ENCODE peak calls at places on chromosomes 2 and 18, in ten cellular contexts. One of them, this sample, is unnamed.

GRCh38 chr2:20125616-20126015 is 74.2 kb upstream of the LAPTM4A start:
- DNase-seq in T-helper 17 cell: no peak
- DNase-seq in occipital lobe: no peak
- DNase-seq in uterus: no peak
- DNase-seq in fibroblast of mammary gland: no peak
- DNase-seq in DMS153: no peak
- DNase-seq in T-helper 1 cell: no peak
- DNase-seq in kidney tubule cell: no peak
- DNase-seq in cardiac muscle cell: no peak
- DNase-seq in epithelial cell of proximal tubule: no peak
- DNase-seq in this sample: no peak

GRCh38 chr2:220779918-220780317 is 792.2 kb downstream of the EPHA4 start:
- DNase-seq in T-helper 17 cell: no peak
- DNase-seq in occipital lobe: no peak
- DNase-seq in uterus: no peak
- DNase-seq in fibroblast of mammary gland: peak
- DNase-seq in DMS153: no peak
- DNase-seq in T-helper 1 cell: no peak
- DNase-seq in kidney tubule cell: peak
- DNase-seq in cardiac muscle cell: peak
- DNase-seq in epithelial cell of proximal tubule: peak
- DNase-seq in this sample: no peak

GRCh38 chr2:191657977-191658376 is 20.0 kb upstream of the NABP1 start:
- DNase-seq in T-helper 17 cell: no peak
- DNase-seq in occipital lobe: no peak
- DNase-seq in uterus: no peak
- DNase-seq in fibroblast of mammary gland: peak
- DNase-seq in DMS153: no peak
- DNase-seq in T-helper 1 cell: no peak
- DNase-seq in kidney tubule cell: peak
- DNase-seq in cardiac muscle cell: peak
- DNase-seq in epithelial cell of proximal tubule: no peak
- DNase-seq in this sample: no peak

GRCh38 chr2:43934567-43934966 is 61.2 kb downstream of the LRPPRC start:
- DNase-seq in T-helper 17 cell: no peak
- DNase-seq in occipital lobe: no peak
- DNase-seq in uterus: no peak
- DNase-seq in fibroblast of mammary gland: peak
- DNase-seq in DMS153: no peak
- DNase-seq in T-helper 1 cell: no peak
- DNase-seq in kidney tubule cell: peak
- DNase-seq in cardiac muscle cell: no peak
- DNase-seq in epithelial cell of proximal tubule: no peak
- DNase-seq in this sample: no peak

GRCh38 chr18:37161491-37161890 is 332.6 kb downstream of the KIAA1328 start:
- DNase-seq in T-helper 17 cell: no peak
- DNase-seq in occipital lobe: no peak
- DNase-seq in uterus: no peak
- DNase-seq in fibroblast of mammary gland: no peak
- DNase-seq in DMS153: no peak
- DNase-seq in T-helper 1 cell: no peak
- DNase-seq in kidney tubule cell: peak
- DNase-seq in cardiac muscle cell: no peak
- DNase-seq in epithelial cell of proximal tubule: no peak
- DNase-seq in this sample: no peak

GRCh38 chr2:172249336-172249735 is 146.6 kb upstream of the DLX2 start:
- DNase-seq in T-helper 17 cell: no peak
- DNase-seq in occipital lobe: no peak
- DNase-seq in uterus: no peak
- DNase-seq in fibroblast of mammary gland: peak
- DNase-seq in DMS153: no peak
- DNase-seq in T-helper 1 cell: no peak
- DNase-seq in kidney tubule cell: peak
- DNase-seq in cardiac muscle cell: no peak
- DNase-seq in epithelial cell of proximal tubule: no peak
- DNase-seq in this sample: no peak

GRCh38 chr2:232132179-232132578 is 170.7 kb downstream of the DIS3L2 start:
- DNase-seq in T-helper 17 cell: no peak
- DNase-seq in occipital lobe: no peak
- DNase-seq in uterus: no peak
- DNase-seq in fibroblast of mammary gland: no peak
- DNase-seq in DMS153: no peak
- DNase-seq in T-helper 1 cell: no peak
- DNase-seq in kidney tubule cell: no peak
- DNase-seq in cardiac muscle cell: no peak
- DNase-seq in epithelial cell of proximal tubule: no peak
- DNase-seq in this sample: no peak

GRCh38 chr2:23322813-23323212 is 62.2 kb upstream of the KLHL29 start:
- DNase-seq in T-helper 17 cell: no peak
- DNase-seq in occipital lobe: no peak
- DNase-seq in uterus: peak
- DNase-seq in fibroblast of mammary gland: no peak
- DNase-seq in DMS153: no peak
- DNase-seq in T-helper 1 cell: no peak
- DNase-seq in kidney tubule cell: no peak
- DNase-seq in cardiac muscle cell: peak
- DNase-seq in epithelial cell of proximal tubule: no peak
- DNase-seq in this sample: no peak

GRCh38 chr2:219483451-219484342 is 15.0 kb upstream of the GMPPA start:
- DNase-seq in T-helper 17 cell: no peak
- DNase-seq in occipital lobe: no peak
- DNase-seq in uterus: no peak
- DNase-seq in fibroblast of mammary gland: no peak
- DNase-seq in DMS153: no peak
- DNase-seq in T-helper 1 cell: no peak
- DNase-seq in kidney tubule cell: no peak
- DNase-seq in cardiac muscle cell: no peak
- DNase-seq in epithelial cell of proximal tubule: no peak
- DNase-seq in this sample: no peak

GRCh38 chr2:109638807-109639206 is 24.6 kb downstream of the SOWAHC start:
- DNase-seq in T-helper 17 cell: no peak
- DNase-seq in occipital lobe: no peak
- DNase-seq in uterus: no peak
- DNase-seq in fibroblast of mammary gland: peak
- DNase-seq in DMS153: no peak
- DNase-seq in T-helper 1 cell: no peak
- DNase-seq in kidney tubule cell: no peak
- DNase-seq in cardiac muscle cell: peak
- DNase-seq in epithelial cell of proximal tubule: no peak
- DNase-seq in this sample: peak

This sample was measured in mucosa of gallbladder.